ENCODE peak calls at places on chromosomes 3 and 15, in four cellular contexts. W, N, X and P are unnamed samples.

GRCh38 chr15:91946075-91946474 is 92.6 kb downstream of the SLCO3A1 start:
- DNase-seq in W (no peak), X (no peak), N (no peak), P (no peak)

GRCh38 chr3:71581981-71582611 is 1.4 kb downstream of the FOXP1 start:
- DNase-seq in W (peak), X (peak), N (no peak), P (peak)

GRCh38 chr15:92714071-92714456 is 58.5 kb upstream of the FAM174B start:
- DNase-seq in N (no peak), W (peak), X (peak), P (peak)

GRCh38 chr3:50675179-50676030 is 678 bp downstream of the DOCK3 start:
- DNase-seq in N (no peak), X (no peak), W (no peak), P (no peak)

GRCh38 chr3:16728762-16729745 is 123.8 kb upstream of the DAZL start:
- DNase-seq in X (peak), N (peak), W (no peak), P (peak)

GRCh38 chr3:115852278-115852677 is 229.0 kb downstream of the GAP43 start:
- DNase-seq in W (no peak), X (no peak), N (no peak), P (no peak)

GRCh38 chr15:78149068-78149804 is at the start of gene IDH3A:
- DNase-seq in N (peak), W (peak), X (peak), P (peak)

GRCh38 chr3:172373912-172374311 is 74.3 kb downstream of the GHSR start:
- DNase-seq in W (no peak), N (no peak), X (no peak), P (no peak)

GRCh38 chr15:70321106-70321809 is 223.5 kb upstream of the TLE3 start:
- DNase-seq in X (peak), N (no peak), W (no peak), P (no peak)

GRCh38 chr3:66933233-66933632 is 64.9 kb upstream of the KBTBD8 start:
- DNase-seq in N (no peak), X (no peak), W (no peak), P (no peak)

GRCh38 chr3:23840521-23840920 is 34.8 kb downstream of the UBE2E1 start:
- DNase-seq in N (no peak), W (no peak), X (no peak), P (no peak)

GRCh38 chr3:174325834-174326705 is 533.1 kb upstream of the NAALADL2 start:
- DNase-seq in N (no peak), W (no peak), X (peak), P (peak)

GRCh38 chr3:50378757-50379156 is 19.4 kb upstream of the TMEM115 start:
- DNase-seq in N (no peak), X (no peak), W (no peak), P (no peak)

GRCh38 chr3:15815696-15816095 is 17.9 kb upstream of the ANKRD28 start:
- DNase-seq in X (peak), N (peak), W (peak), P (peak)

GRCh38 chr15:95498956-95499355 is 831.5 kb upstream of the NR2F2 start:
- DNase-seq in N (no peak), W (no peak), X (no peak), P (no peak)

GRCh38 chr3:49414753-49415152 is 2.5 kb downstream of the TCTA start:
- DNase-seq in W (no peak), X (no peak), N (no peak), P (no peak)

GRCh38 chr3:193863657-193864323 is 270.8 kb downstream of the OPA1 start:
- DNase-seq in X (no peak), N (no peak), W (no peak), P (no peak)

GRCh38 chr15:23642413-23643044 is 5.1 kb downstream of the MAGEL2 start:
- DNase-seq in X (peak), W (peak), N (peak), P (peak)

GRCh38 chr15:45498701-45499100 is 23.9 kb downstream of the SLC30A4 start:
- DNase-seq in X (no peak), W (no peak), N (no peak), P (no peak)

GRCh38 chr3:45689787-45690145 is 570 bp downstream of the SACM1L start:
- DNase-seq in N (no peak), W (no peak), X (no peak), P (no peak)

GRCh38 chr3:158863247-158863646 is 61.4 kb downstream of the MFSD1 start:
- DNase-seq in X (no peak), N (no peak), W (no peak), P (no peak)

GRCh38 chr3:112010631-112011030 is 11.9 kb downstream of the TAGLN3 start:
- DNase-seq in X (peak), W (no peak), N (no peak), P (no peak)

GRCh38 chr3:140244893-140245292 is 309.9 kb downstream of the CLSTN2 start:
- DNase-seq in N (no peak), W (no peak), X (no peak), P (peak)

DNA sequence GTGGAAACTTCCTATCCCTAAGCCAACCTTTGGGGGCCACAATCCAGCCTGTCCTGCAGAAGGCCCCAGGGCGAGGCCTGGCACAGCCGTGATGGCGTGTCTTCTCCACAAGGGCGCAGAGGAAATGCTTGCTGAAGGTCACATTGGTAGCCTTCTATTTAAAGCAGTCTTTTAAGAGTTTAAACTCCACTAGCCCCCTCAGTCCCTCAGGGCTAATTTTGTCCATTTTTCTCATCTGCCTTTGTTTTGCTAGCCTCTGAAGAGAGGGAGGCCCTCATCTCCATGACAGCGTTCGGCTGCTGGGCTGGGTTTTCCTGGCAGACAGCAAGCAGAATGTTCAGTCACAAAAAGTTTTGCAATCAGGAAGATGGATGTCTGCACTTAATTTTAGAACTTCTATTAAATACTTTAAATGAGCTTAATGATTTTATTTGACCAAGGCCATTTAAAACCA is 40.8 kb downstream of the RARB start:
- DNase-seq in X (peak), N (no peak), W (no peak), P (peak)
- TF ChIP-seq CTCF in X (peak), N (no peak), W (no peak), P (peak)

DNA sequence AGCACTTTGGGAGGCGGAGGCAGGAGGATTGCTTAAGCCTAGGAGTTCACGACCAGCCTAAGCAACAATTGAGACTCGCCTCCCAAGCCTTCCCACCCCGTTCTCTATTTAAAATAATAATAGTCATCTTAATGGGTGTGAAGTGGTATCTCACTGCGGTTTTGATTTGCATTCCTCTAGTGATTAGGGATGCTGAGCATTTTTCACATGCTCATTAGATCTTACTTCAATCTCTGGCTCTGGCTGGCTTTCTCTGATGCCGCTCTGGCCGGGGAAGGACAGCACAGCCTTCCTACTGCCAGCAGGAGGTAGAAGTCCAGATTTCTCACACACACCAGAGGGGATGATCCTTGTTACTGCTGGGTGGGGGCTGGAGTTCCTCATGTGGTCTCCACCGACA is 7.4 kb upstream of the EIF4A2 start:
- DNase-seq in X (no peak), W (no peak), N (no peak), P (no peak)
- TF ChIP-seq CTCF in X (peak), W (no peak), N (no peak), P (no peak)

GRCh38 chr15:88016373-88016772 is 240.2 kb downstream of the NTRK3 start:
- DNase-seq in W (no peak), X (no peak), N (no peak), P (no peak)
- TF ChIP-seq CTCF in W (no peak), X (no peak), N (no peak), P (no peak)

GRCh38 chr3:81871358-81872152 is 110.1 kb upstream of the GBE1 start:
- DNase-seq in N (no peak), X (no peak), W (no peak), P (no peak)
- TF ChIP-seq CTCF in N (no peak), X (peak), W (no peak), P (no peak)

GRCh38 chr15:64090527-64090926 is 3.1 kb downstream of the CIAO2A start:
- DNase-seq in N (no peak), X (no peak), W (no peak), P (no peak)

GRCh38 chr15:64095431-64095794 is 369 bp upstream of the SNX1 start:
- DNase-seq in N (no peak), W (no peak), X (no peak), P (no peak)

GRCh38 chr15:64093627-64094417 is at the start of gene CIAO2A:
- DNase-seq in N (peak), X (peak), W (peak), P (peak)

GRCh38 chr15:64092075-64092820 is 1.4 kb downstream of the CIAO2A start:
- DNase-seq in N (no peak), W (peak), X (peak), P (no peak)

DNA sequence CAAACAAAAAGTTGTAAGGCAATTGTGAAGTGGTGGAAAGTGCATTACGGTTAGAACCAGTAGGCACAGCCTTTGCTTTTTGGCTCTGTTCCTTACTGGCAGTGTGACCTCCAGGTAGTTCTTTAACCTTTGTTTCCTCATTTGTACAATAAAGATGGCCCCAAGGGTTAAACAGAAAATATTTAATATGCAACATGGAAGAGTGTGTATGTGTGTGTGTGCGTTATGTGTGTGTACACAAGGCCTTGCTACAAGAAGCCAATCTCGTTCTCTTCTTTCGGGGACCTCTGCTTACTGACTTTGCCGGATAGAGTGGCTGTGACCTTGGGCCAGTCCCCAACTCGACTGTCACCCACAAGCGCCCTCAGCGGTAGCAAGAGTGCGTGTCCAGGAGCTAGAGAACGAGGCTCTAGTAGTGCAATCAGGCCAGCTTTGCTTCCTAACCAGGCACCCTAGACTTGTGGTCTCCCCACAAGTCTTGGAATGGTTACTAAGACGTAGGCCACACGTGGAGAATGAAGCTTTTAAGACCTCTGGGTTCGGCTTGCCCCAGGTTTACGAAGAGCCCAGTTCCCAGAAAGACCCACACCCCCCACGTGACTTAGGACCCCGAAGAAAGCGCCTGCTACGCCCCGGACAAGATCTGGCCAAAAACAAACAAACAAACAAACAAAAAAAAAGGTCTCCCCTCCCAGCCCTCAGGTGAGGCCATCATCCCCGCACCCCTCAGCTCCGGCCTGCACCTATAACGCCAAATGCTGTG is 593 bp downstream of the CIAO2A start:
- DNase-seq in N (no peak), W (peak), X (peak), P (peak)
- TF ChIP-seq CTCF in N (no peak), W (no peak), X (no peak), P (peak)

GRCh38 chr15:62391565-62392262 is 226.6 kb upstream of the C2CD4B start:
- DNase-seq in X (peak), N (no peak), W (peak), P (peak)
- TF ChIP-seq CTCF in X (peak), N (peak), W (peak), P (peak)

GRCh38 chr15:84747423-84748273 is 744 bp upstream of the ZNF592 start:
- DNase-seq in X (peak), N (no peak), W (peak), P (peak)
- TF ChIP-seq CTCF in X (peak), N (no peak), W (no peak), P (peak)